ENCODE peak calls at places on chromosomes 5 and 9, in six cellular contexts. D is transverse colon; V is SJSA1; L is H7; O is CD4-positive, alpha-beta memory T cell; C is CD8-positive, alpha-beta T cell. Y is an unnamed sample. For H3K36me3, the result is how much of the 10 kb centered on the place peaks cover.

GRCh38 chr9:106880863-106881262 is 17.9 kb downstream of the ZNF462 start:
- DNase-seq in O (no peak), V (no peak), L (no peak), D (no peak), C (no peak), Y (no peak)

GRCh38 chr5:81253875-81254274 is 20.8 kb downstream of the CKMT2 start:
- DNase-seq in C (no peak), L (no peak), V (no peak), D (no peak), O (no peak), Y (no peak)

GRCh38 chr9:136846376-136847064 is 2.7 kb upstream of the PHPT1 start:
- DNase-seq in V (no peak), L (no peak), D (no peak), C (no peak), O (no peak), Y (no peak)

GRCh38 chr9:136996361-136997281 is at the start of gene CLIC3:
- DNase-seq in V (no peak), D (peak), C (peak), O (peak), L (peak), Y (peak)

GRCh38 chr5:98816574-98817222 is 43.2 kb downstream of the RGMB start:
- DNase-seq in L (no peak), V (no peak), C (no peak), O (no peak), D (peak), Y (no peak)

GRCh38 chr5:6453937-6454560 is 5.4 kb downstream of the UBE2QL1 start:
- DNase-seq in V (peak), L (no peak), D (no peak), C (no peak), O (no peak), Y (no peak)

GRCh38 chr9:131696163-131696439 is 43.8 kb downstream of the RAPGEF1 start:
- DNase-seq in L (peak), O (no peak), D (no peak), C (no peak), V (no peak), Y (peak)

GRCh38 chr9:21412109-21412508 is 3.2 kb downstream of the IFNA8 start:
- DNase-seq in V (no peak), D (no peak), L (no peak), C (no peak), O (no peak), Y (no peak)

GRCh38 chr5:59923465-59923864 is 29.9 kb upstream of the PDE4D start:
- DNase-seq in D (no peak), V (no peak), O (no peak), L (no peak), C (no peak), Y (no peak)

GRCh38 chr5:6829150-6829784 is 116.0 kb downstream of the TENT4A start:
- DNase-seq in C (no peak), O (no peak), D (no peak), L (no peak), V (no peak), Y (no peak)

GRCh38 chr5:56641635-56642255 is 173.6 kb upstream of the MAP3K1 start:
- DNase-seq in L (no peak), O (no peak), C (no peak), D (no peak), V (no peak), Y (no peak)

GRCh38 chr5:143279698-143280097 is 123.8 kb downstream of the NR3C1 start:
- DNase-seq in V (peak), D (no peak), L (peak), C (no peak), O (no peak), Y (no peak)

GRCh38 chr9:5002811-5003210 is 17.7 kb downstream of the JAK2 start:
- DNase-seq in C (no peak), L (no peak), O (no peak), D (no peak), V (no peak), Y (no peak)

GRCh38 chr5:79824444-79824843 is 134.8 kb downstream of the CMYA5 start:
- DNase-seq in V (no peak), C (no peak), L (no peak), O (no peak), D (no peak), Y (no peak)

GRCh38 chr9:112867275-112867991 is 23.2 kb downstream of the SLC46A2 start:
- DNase-seq in D (peak), L (no peak), C (no peak), V (peak), O (no peak), Y (no peak)

GRCh38 chr9:108800632-108801099 is 55.1 kb downstream of the ACTL7B start:
- DNase-seq in C (no peak), L (no peak), V (no peak), O (no peak), D (no peak), Y (no peak)

DNA sequence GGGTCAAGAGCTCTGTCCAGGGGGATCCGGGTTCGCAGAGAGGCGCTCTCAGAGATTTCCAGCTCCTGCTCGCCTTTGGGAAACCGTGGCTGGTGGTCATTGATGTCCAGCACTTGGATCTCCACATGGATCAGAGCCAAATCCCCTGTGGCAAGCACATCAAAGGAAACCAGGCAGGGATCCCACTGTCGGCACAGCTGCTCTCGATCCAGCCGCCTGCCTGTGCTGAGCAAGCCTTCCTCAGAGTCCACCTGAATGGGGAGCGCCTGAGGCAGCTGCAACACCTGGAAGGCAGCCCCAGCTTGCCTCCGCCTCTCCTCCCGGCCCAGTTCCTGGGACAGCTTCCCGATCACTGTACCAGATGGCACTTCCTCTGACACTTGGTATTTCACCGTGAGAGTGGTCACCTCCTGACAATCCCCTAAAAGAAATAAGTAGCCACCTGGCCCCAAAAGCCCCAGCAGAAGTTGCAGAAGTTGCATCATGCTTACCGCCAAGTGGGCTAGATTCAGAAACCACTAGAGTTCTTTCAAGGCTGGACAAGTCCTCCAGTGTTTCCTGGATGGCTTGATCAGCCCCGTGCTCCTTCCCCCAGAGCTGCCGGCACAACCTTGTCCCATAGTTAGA is 522 bp downstream of the PCDH12 start:
- DNase-seq in O (no peak), D (no peak), L (peak), C (no peak), V (peak), Y (no peak)
- H3K36me3 ChIP-seq in O (under half), D (under half), L (under half), C (under half), V (under half), Y (under half)

GRCh38 chr5:1485320-1486118 is 38.2 kb downstream of the LPCAT1 start:
- DNase-seq in O (no peak), V (no peak), D (no peak), L (no peak), C (no peak), Y (no peak)

GRCh38 chr5:1486271-1486670 is 37.5 kb downstream of the LPCAT1 start:
- DNase-seq in V (no peak), L (no peak), O (no peak), D (no peak), C (no peak), Y (no peak)

GRCh38 chr5:1489754-1490153 is 34.0 kb downstream of the LPCAT1 start:
- DNase-seq in D (no peak), L (no peak), V (no peak), O (no peak), C (no peak), Y (no peak)

GRCh38 chr5:1488882-1489680 is 34.7 kb downstream of the LPCAT1 start:
- DNase-seq in O (no peak), D (no peak), L (no peak), V (no peak), C (no peak), Y (no peak)

GRCh38 chr5:1487079-1487764 is 36.5 kb downstream of the LPCAT1 start:
- DNase-seq in L (no peak), C (no peak), D (no peak), V (no peak), O (no peak), Y (no peak)
- H3K36me3 ChIP-seq in L (under half), C (under half), D (under half), V (under half), O (under half), Y (half or more)

DNA sequence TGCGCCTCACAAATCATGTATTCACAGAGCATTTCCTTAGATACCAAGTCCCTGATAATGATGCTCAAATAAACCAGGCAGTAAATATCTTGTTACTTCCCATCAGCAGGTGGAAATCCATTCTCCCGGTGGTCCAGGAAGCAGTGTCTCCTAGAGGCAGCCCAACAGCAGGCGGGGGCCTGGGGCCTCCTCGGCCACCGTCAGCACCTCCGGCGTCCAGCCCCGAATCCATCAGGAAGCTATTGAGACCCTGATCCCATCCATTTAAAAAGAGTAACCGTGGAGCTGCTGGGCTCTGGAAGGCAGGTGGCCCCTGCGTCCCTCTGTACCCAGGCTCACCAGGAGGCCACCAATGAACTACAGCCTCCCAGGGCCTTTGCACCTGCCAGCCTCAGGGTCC is 54.0 kb downstream of the VAV2 start:
- DNase-seq in C (no peak), L (no peak), O (no peak), D (no peak), V (no peak), Y (no peak)
- H3K36me3 ChIP-seq in C (under half), L (under half), O (under half), D (under half), V (half or more), Y (under half)

GRCh38 chr9:37969130-37969529 is 65.2 kb upstream of the SLC25A51 start:
- DNase-seq in C (no peak), D (peak), O (no peak), L (no peak), V (no peak), Y (no peak)
- H3K36me3 ChIP-seq in C (under half), D (under half), O (under half), L (under half), V (under half), Y (under half)

DNA sequence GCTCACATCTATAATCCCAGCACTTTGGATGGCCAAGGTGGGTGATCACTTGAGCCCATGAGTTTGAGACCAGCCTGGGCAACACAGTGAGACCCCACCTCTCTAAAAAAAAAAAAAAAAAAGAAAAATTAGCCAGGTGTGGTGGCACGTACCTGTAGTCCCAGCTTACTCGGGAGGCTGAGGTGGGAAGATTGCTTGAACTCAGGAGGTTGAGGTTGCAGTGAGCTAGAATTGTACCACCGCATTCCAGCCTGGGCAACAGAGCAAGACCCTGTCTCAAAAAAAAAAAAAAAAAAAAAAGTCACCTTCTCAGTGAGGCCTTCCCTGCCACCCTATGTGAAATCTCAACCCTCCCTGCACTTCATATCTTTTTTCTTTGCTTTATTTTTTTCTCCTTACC is 14.0 kb upstream of the SEPTIN8 start:
- DNase-seq in O (no peak), D (no peak), L (no peak), C (no peak), V (no peak), Y (no peak)
- H3K36me3 ChIP-seq in O (under half), D (under half), L (under half), C (under half), V (under half), Y (under half)

GRCh38 chr9:133591116-133591910 is 17.9 kb downstream of the FAM163B start:
- DNase-seq in L (no peak), D (no peak), V (no peak), C (no peak), O (no peak), Y (no peak)

GRCh38 chr9:133593587-133593986 is 15.6 kb downstream of the FAM163B start:
- DNase-seq in L (no peak), C (no peak), D (no peak), V (no peak), O (no peak), Y (no peak)

GRCh38 chr9:133594310-133594709 is 14.9 kb downstream of the FAM163B start:
- DNase-seq in C (no peak), V (no peak), D (no peak), O (no peak), L (no peak), Y (no peak)

GRCh38 chr9:133591985-133592384 is 17.2 kb downstream of the FAM163B start:
- DNase-seq in V (no peak), O (no peak), L (no peak), C (no peak), D (no peak), Y (no peak)

DNA sequence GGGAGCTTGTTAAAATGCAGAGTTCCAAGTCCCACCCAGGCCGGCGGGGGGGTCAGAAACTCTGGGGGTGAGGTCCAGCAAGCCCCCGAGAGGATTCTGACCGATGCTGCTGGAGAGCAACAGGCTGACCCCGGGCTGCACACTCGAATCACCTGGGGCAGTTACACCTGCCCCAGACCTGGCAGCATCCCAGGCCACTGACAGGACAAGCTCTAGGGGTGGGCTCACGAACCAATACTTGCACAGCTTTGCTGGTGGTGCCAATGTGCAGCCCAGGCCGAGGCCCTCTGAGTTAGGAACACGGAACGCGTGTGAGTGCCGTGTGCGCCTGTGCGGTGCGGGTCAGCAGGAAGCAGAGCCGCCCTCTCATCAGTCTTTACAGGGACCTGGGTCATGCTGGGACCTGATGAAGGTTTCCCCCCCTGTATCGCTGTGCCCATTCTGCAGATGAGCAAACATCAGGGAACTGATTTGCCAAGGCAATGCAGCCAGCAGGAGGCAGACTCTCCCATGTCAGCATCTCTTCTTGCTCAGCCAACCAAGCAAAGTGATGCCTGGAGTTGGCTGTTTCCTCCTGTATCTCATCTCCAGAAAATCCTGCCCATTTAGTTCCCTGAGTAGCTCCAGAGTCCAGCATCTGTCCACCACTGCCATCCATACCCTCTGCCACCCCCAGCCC is 16.3 kb downstream of the FAM163B start:
- DNase-seq in L (no peak), O (no peak), V (no peak), D (no peak), C (no peak), Y (no peak)
- H3K36me3 ChIP-seq in L (under half), O (under half), V (under half), D (under half), C (under half), Y (under half)

GRCh38 chr5:177501874-177502678 is 4.7 kb upstream of the PDLIM7 start:
- DNase-seq in D (no peak), O (no peak), C (no peak), V (no peak), L (no peak), Y (no peak)

GRCh38 chr5:177497297-177498012 is at the start of gene PDLIM7:
- DNase-seq in O (peak), L (peak), D (peak), C (peak), V (peak), Y (peak)

GRCh38 chr5:177500685-177501522 is 3.5 kb upstream of the PDLIM7 start:
- DNase-seq in V (peak), O (peak), D (peak), C (peak), L (peak), Y (peak)

GRCh38 chr5:177498013-177498847 is 826 bp upstream of the PDLIM7 start:
- DNase-seq in L (peak), V (no peak), D (peak), O (no peak), C (no peak), Y (peak)

DNA sequence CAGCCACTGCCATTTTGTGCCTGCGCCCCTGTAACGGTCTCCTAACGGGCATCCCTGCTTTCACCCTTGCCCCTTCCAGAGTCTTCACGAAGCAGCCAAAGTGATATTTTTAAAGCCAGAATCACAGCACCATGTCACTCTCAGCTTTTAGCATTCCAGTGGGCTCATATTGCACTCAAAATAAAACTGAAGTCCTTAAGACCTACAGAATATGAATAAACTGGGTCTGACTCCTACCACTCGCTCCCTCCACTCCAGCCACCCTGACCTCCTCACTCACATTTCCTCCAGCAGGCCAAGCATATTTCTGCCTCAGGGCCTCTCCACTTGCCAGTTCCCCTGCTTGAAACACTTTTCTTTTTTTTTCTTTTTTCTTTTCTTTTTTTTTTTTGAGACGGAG is 2.4 kb upstream of the PDLIM7 start:
- DNase-seq in V (no peak), D (no peak), L (no peak), O (no peak), C (no peak), Y (no peak)
- H3K36me3 ChIP-seq in V (under half), D (under half), L (under half), O (under half), C (under half), Y (under half)

Y was measured in HAP-1.